ENCODE peak calls at places on chromosomes 4 and X, in four cellular contexts. G, Q, N and M are unnamed samples.

GRCh38 chrX:94635003-94635402 is 961.0 kb downstream of the FAM133A start:
- DNase-seq in G (no peak), Q (no peak), N (no peak), M (no peak)

GRCh38 chr4:181254771-181255170 is 988.4 kb upstream of the TENM3 start:
- DNase-seq in G (no peak), Q (no peak), N (no peak), M (no peak)

GRCh38 chr4:15002659-15003440 is 569 bp downstream of the CPEB2 start:
- DNase-seq in N (peak), Q (peak), G (peak), M (peak)

GRCh38 chr4:66575024-66575696 is 904.9 kb upstream of the EPHA5 start:
- DNase-seq in Q (peak), N (no peak), G (peak), M (no peak)

GRCh38 chrX:10769165-10769564 is 148.8 kb upstream of the MID1 start:
- DNase-seq in N (peak), Q (no peak), G (peak), M (no peak)

GRCh38 chrX:82362550-82362949 is 1145.5 kb upstream of the POU3F4 start:
- DNase-seq in Q (no peak), G (no peak), N (no peak), M (peak)

GRCh38 chr4:110183643-110184042 is 14.8 kb downstream of the ELOVL6 start:
- DNase-seq in Q (no peak), G (no peak), N (no peak), M (peak)

GRCh38 chrX:1767026-1767425 is 152.2 kb downstream of the ASMT start:
- DNase-seq in Q (no peak), N (no peak), G (no peak), M (no peak)

GRCh38 chrX:38220024-38220935 is at the start of gene SRPX:
- DNase-seq in N (peak), G (peak), Q (peak), M (peak)

GRCh38 chrX:17860811-17861495 is at the start of gene RAI2:
- DNase-seq in G (no peak), Q (no peak), N (no peak), M (peak)

DNA sequence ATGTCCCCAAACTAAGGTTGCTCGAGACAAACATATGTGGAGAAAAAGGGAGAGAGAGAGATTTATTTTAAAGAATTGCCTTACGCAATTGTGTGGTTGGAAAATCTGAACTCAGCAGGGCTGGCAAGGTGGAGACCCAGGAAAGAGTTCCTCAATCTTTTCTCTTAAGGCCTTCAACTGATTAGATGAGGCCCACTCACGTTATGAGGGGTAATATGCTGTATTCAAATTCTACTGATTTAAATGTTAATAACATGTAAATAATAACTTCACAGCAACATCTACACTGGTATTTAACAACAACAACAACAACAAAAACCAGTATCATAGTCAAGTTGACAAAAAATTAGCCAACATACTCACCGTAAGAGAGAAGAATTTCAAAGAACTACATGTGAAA is 14.6 kb downstream of the SERPINA7 start:
- DNase-seq in G (no peak), N (no peak), Q (no peak), M (no peak)
- TF ChIP-seq CTCF in G (no peak), N (no peak), Q (no peak), M (no peak)

GRCh38 chr4:71545168-71545567 is 206.3 kb downstream of the SLC4A4 start:
- DNase-seq in Q (no peak), N (no peak), G (no peak), M (no peak)

GRCh38 chr4:71537551-71538065 is 198.8 kb downstream of the SLC4A4 start:
- DNase-seq in N (no peak), Q (no peak), G (no peak), M (no peak)

GRCh38 chr4:71541541-71541940 is 202.7 kb downstream of the SLC4A4 start:
- DNase-seq in G (no peak), Q (no peak), N (no peak), M (no peak)

GRCh38 chr4:71538528-71538927 is 199.7 kb downstream of the SLC4A4 start:
- DNase-seq in Q (no peak), N (no peak), G (no peak), M (peak)

DNA sequence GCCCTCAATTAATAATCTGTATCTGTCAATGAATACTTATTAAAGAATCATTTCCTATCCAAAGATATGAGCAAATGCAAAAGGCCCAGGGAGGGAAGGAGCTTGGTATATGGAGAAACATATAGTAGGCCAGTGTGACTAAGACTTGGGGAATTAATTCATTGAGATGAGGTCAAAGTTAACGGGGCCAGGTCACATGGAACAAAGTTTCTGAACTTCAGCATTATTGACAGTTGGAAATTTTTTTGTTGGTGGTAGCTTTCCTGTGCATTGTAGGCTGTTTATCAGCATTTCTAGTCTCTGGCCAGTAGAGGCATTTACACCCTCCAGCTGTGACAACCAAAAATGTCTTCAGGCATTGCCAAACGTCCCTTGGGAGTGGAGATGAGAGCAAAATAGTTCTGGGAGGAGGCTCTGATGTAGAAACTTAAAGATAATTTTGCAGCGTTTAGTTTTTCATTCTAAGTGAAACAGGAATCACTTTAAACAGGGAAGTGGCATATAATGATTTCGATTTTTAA is 202.0 kb downstream of the SLC4A4 start:
- DNase-seq in N (no peak), G (no peak), Q (no peak), M (no peak)
- TF ChIP-seq CTCF in N (no peak), G (no peak), Q (no peak), M (no peak)

GRCh38 chrX:69321789-69322188 is 156.5 kb upstream of the PJA1 start:
- DNase-seq in G (no peak), N (no peak), Q (no peak), M (no peak)
- TF ChIP-seq CTCF in G (no peak), N (no peak), Q (no peak), M (no peak)

GRCh38 chr4:87219648-87220093 is 747 bp downstream of the KLHL8 start:
- DNase-seq in G (no peak), N (peak), Q (peak), M (peak)
- TF ChIP-seq CTCF in G (no peak), N (no peak), Q (peak), M (peak)

GRCh38 chrX:54540289-54540688 is 10.3 kb downstream of the GNL3L start:
- DNase-seq in N (no peak), Q (no peak), G (no peak), M (no peak)
- TF ChIP-seq CTCF in N (no peak), Q (no peak), G (no peak), M (no peak)

GRCh38 chr4:184309241-184310170 is 91.8 kb upstream of the ENPP6 start:
- DNase-seq in Q (no peak), G (peak), N (peak), M (no peak)

GRCh38 chr4:184312126-184312525 is 94.5 kb upstream of the ENPP6 start:
- DNase-seq in G (no peak), Q (no peak), N (no peak), M (no peak)

GRCh38 chr4:184310881-184311709 is 93.4 kb upstream of the ENPP6 start:
- DNase-seq in G (no peak), Q (no peak), N (no peak), M (peak)

GRCh38 chr4:184313058-184313709 is 95.5 kb upstream of the ENPP6 start:
- DNase-seq in G (no peak), N (no peak), Q (no peak), M (no peak)

GRCh38 chr4:184310171-184310567 is 92.5 kb upstream of the ENPP6 start:
- DNase-seq in Q (peak), G (no peak), N (peak), M (no peak)
- TF ChIP-seq CTCF in Q (peak), G (no peak), N (peak), M (no peak)

GRCh38 chr4:138558886-138559285 is 316.7 kb upstream of the SLC7A11 start:
- DNase-seq in G (no peak), Q (no peak), N (no peak), M (no peak)

GRCh38 chr4:138561906-138562305 is 319.8 kb upstream of the SLC7A11 start:
- DNase-seq in N (no peak), G (no peak), Q (no peak), M (peak)

GRCh38 chr4:138561276-138561880 is 319.2 kb upstream of the SLC7A11 start:
- DNase-seq in N (no peak), Q (peak), G (no peak), M (no peak)

GRCh38 chr4:138562544-138562961 is 320.4 kb upstream of the SLC7A11 start:
- DNase-seq in G (peak), N (peak), Q (no peak), M (no peak)

GRCh38 chr4:138560448-138560847 is 318.3 kb upstream of the SLC7A11 start:
- DNase-seq in N (no peak), G (no peak), Q (peak), M (no peak)
- TF ChIP-seq CTCF in N (no peak), G (no peak), Q (no peak), M (no peak)

GRCh38 chrX:129522184-129523059 is 868 bp downstream of the SMARCA1 start:
- DNase-seq in Q (no peak), G (peak), N (peak), M (peak)
- TF ChIP-seq CTCF in Q (no peak), G (no peak), N (no peak), M (no peak)